ENCODE peak calls at places on chromosomes 16 and 17, in four cellular contexts. O, J, F and Y are unnamed samples.

GRCh38 chr16:50657251-50657650 is 23.9 kb downstream of the SNX20 start:
- DNase-seq in O (no peak), J (no peak), F (no peak), Y (no peak)

GRCh38 chr17:46818929-46819859 is 702 bp upstream of the WNT3 start:
- DNase-seq in O (no peak), J (no peak), F (no peak), Y (no peak)

GRCh38 chr17:34365340-34365739 is 2.3 kb upstream of the CCL1 start:
- DNase-seq in O (no peak), J (no peak), F (no peak), Y (no peak)

GRCh38 chr17:66040402-66040801 is 151.5 kb downstream of the CEP112 start:
- DNase-seq in O (no peak), J (no peak), F (no peak), Y (no peak)

GRCh38 chr17:29039764-29040598 is 3.0 kb upstream of the PIPOX start:
- DNase-seq in O (no peak), J (no peak), F (no peak), Y (no peak)

GRCh38 chr17:68906638-68907037 is 48.6 kb downstream of the ABCA8 start:
- DNase-seq in O (no peak), J (no peak), F (no peak), Y (no peak)

GRCh38 chr17:73820686-73821448 is 176.6 kb upstream of the SDK2 start:
- DNase-seq in O (no peak), J (no peak), F (no peak), Y (no peak)

GRCh38 chr16:70577256-70577698 is 53.7 kb downstream of the SF3B3 start:
- DNase-seq in O (no peak), J (no peak), F (no peak), Y (no peak)

GRCh38 chr17:78661092-78661770 is 84.0 kb upstream of the DNAH17 start:
- DNase-seq in O (no peak), J (no peak), F (no peak), Y (no peak)

GRCh38 chr17:34993031-34993430 is 12.7 kb downstream of the LIG3 start:
- DNase-seq in O (no peak), J (no peak), F (no peak), Y (no peak)

GRCh38 chr16:4009177-4009576 is 107.1 kb downstream of the ADCY9 start:
- DNase-seq in O (no peak), J (no peak), F (no peak), Y (no peak)

GRCh38 chr16:12754824-12755543 is 48.7 kb downstream of the CPPED1 start:
- DNase-seq in O (no peak), J (no peak), F (no peak), Y (no peak)

GRCh38 chr17:77285594-77286390 is 145.0 kb downstream of the SEC14L1 start:
- DNase-seq in O (peak), J (no peak), F (no peak), Y (peak)

GRCh38 chr17:55577687-55578086 is 66.4 kb upstream of the SMIM36 start:
- DNase-seq in O (peak), J (no peak), F (peak), Y (no peak)

GRCh38 chr17:39069114-39069756 is 82.2 kb downstream of the PLXDC1 start:
- DNase-seq in O (no peak), J (no peak), F (no peak), Y (no peak)

GRCh38 chr17:64632193-64632592 is 29.9 kb downstream of the SMURF2 start:
- DNase-seq in O (no peak), J (no peak), F (no peak), Y (no peak)

GRCh38 chr17:1755252-1755992 is 6.4 kb upstream of the SERPINF1 start:
- DNase-seq in O (no peak), J (no peak), F (no peak), Y (peak)

GRCh38 chr17:77706938-77707337 is 251.6 kb upstream of the TNRC6C start:
- DNase-seq in O (no peak), J (no peak), F (no peak), Y (no peak)

GRCh38 chr17:35889818-35890773 is 9.9 kb upstream of the CCL5 start:
- DNase-seq in O (no peak), J (no peak), F (no peak), Y (peak)

GRCh38 chr16:62135903-62136302 is 99.7 kb upstream of the CDH8 start:
- DNase-seq in O (no peak), J (no peak), F (no peak), Y (no peak)

GRCh38 chr16:8686031-8686621 is 11.7 kb downstream of the ABAT start:
- DNase-seq in O (peak), J (no peak), F (no peak), Y (peak)

GRCh38 chr17:82858376-82859126 is 18.7 kb upstream of the ZNF750 start:
- DNase-seq in O (no peak), J (no peak), F (no peak), Y (no peak)

GRCh38 chr16:80285089-80285488 is 255.7 kb upstream of the DYNLRB2 start:
- DNase-seq in O (no peak), J (no peak), F (no peak), Y (no peak)

GRCh38 chr16:2337431-2338296 is 2.9 kb downstream of the ABCA3 start:
- DNase-seq in O (no peak), J (no peak), F (no peak), Y (no peak)

GRCh38 chr17:68514809-68515208 is 2.6 kb downstream of the PRKAR1A start:
- DNase-seq in O (no peak), J (no peak), F (no peak), Y (no peak)

GRCh38 chr17:74785096-74785980 is 9.2 kb upstream of the NAT9 start:
- DNase-seq in O (no peak), J (no peak), F (peak), Y (no peak)

GRCh38 chr16:1135459-1135825 is 17.5 kb upstream of the CACNA1H start:
- DNase-seq in O (no peak), J (no peak), F (no peak), Y (no peak)

GRCh38 chr16:70746708-70747424 is 54.1 kb downstream of the VAC14 start:
- DNase-seq in O (peak), J (no peak), F (peak), Y (peak)

GRCh38 chr17:40190197-40191021 is 13.1 kb downstream of the RAPGEFL1 start:
- DNase-seq in O (no peak), J (no peak), F (peak), Y (no peak)

GRCh38 chr17:14201087-14201486 is 35.6 kb downstream of the CDRT15 start:
- DNase-seq in O (no peak), J (no peak), F (peak), Y (no peak)

GRCh38 chr17:82844796-82845162 is 5.0 kb upstream of the ZNF750 start:
- DNase-seq in O (no peak), J (no peak), F (no peak), Y (no peak)

GRCh38 chr17:34580685-34581445 is 1.5 kb downstream of the TMEM132E start:
- DNase-seq in O (no peak), J (no peak), F (no peak), Y (no peak)

GRCh38 chr16:24075929-24076716 is 180.0 kb upstream of the CACNG3 start:
- DNase-seq in O (no peak), J (no peak), F (peak), Y (no peak)

GRCh38 chr17:8766731-8767130 is 8.4 kb upstream of the SPDYE4 start:
- DNase-seq in O (no peak), J (no peak), F (no peak), Y (no peak)

GRCh38 chr16:71367243-71367976 is 8.9 kb downstream of the CALB2 start:
- DNase-seq in O (no peak), J (no peak), F (peak), Y (peak)

GRCh38 chr16:28324235-28324886 is 32.0 kb downstream of the SBK1 start:
- DNase-seq in O (no peak), J (no peak), F (no peak), Y (no peak)

GRCh38 chr16:19088341-19088916 is 21.0 kb downstream of the COQ7 start:
- DNase-seq in O (no peak), J (no peak), F (no peak), Y (no peak)

GRCh38 chr16:31354394-31355291 is at the start of gene ITGAX:
- DNase-seq in O (peak), J (no peak), F (peak), Y (peak)

GRCh38 chr17:18167421-18167820 is 16.2 kb upstream of the ALKBH5 start:
- DNase-seq in O (no peak), J (no peak), F (no peak), Y (no peak)